ENCODE peak calls at places on chromosome 17, in four cellular contexts. O is stimulated activated CD4-positive, alpha-beta T cell treated with anti-CD3 and anti-CD28 coated beads, Interleukin-15, amount 100 ng/mL, for 48 hours; H is EL; K is ureter. T is an unnamed sample.

GRCh38 chr17:74190154-74190553 is 13.3 kb upstream of the RPL38 start:
- DNase-seq in O (no peak), H (peak; percentile 34), K (no peak), T (no peak)

GRCh38 chr17:68909066-68909465 is 46.1 kb downstream of the ABCA8 start:
- DNase-seq in O (no peak), K (peak; percentile 51), H (peak; percentile 84), T (peak; percentile 16)

GRCh38 chr17:80842456-80843053 is 149.1 kb upstream of the CHMP6 start:
- DNase-seq in H (no peak), K (no peak), O (no peak), T (no peak)

GRCh38 chr17:59840908-59841666 is 51.7 kb downstream of the TUBD1 start:
- DNase-seq in K (no peak), O (no peak), H (peak; percentile 57), T (no peak)

GRCh38 chr17:55641559-55642160 is 81.0 kb downstream of the TMEM100 start:
- DNase-seq in H (peak; percentile 47), K (peak; percentile 74), O (peak; percentile 22), T (no peak)

GRCh38 chr17:60573139-60573975 is 26.6 kb upstream of the PPM1D start:
- DNase-seq in H (peak; percentile 77), K (no peak), O (no peak), T (no peak)

GRCh38 chr17:81044764-81045589 is 10.0 kb downstream of the BAIAP2 start:
- DNase-seq in O (no peak), H (peak; percentile 59), K (peak; percentile 81), T (no peak)

GRCh38 chr17:28978565-28978964 is 27.2 kb upstream of the PHF12 start:
- DNase-seq in H (no peak), K (no peak), O (no peak), T (no peak)

GRCh38 chr17:64147110-64148016 is 17.4 kb upstream of the ERN1 start:
- DNase-seq in K (no peak), O (no peak), H (peak; percentile 52), T (no peak)

GRCh38 chr17:43953746-43954145 is at the start of gene PYY:
- DNase-seq in K (no peak), O (no peak), H (no peak), T (no peak)

GRCh38 chr17:76447931-76448652 is 4.9 kb downstream of the UBE2O start:
- DNase-seq in H (peak; percentile 24), K (no peak), O (no peak), T (no peak)

GRCh38 chr17:9763643-9764042 is 27.7 kb downstream of the DHRS7C start:
- DNase-seq in K (no peak), O (no peak), H (no peak), T (no peak)

GRCh38 chr17:9512323-9513168 is 63.1 kb downstream of the STX8 start:
- DNase-seq in O (no peak), K (no peak), H (peak; percentile 67), T (no peak)

GRCh38 chr17:58121925-58122324 is 26.3 kb upstream of the OR4D1 start:
- DNase-seq in O (no peak), H (peak; percentile 32), K (no peak), T (no peak)

GRCh38 chr17:8868092-8868491 is 618 bp upstream of the PIK3R6 start:
- DNase-seq in H (no peak), K (no peak), O (no peak), T (no peak)

GRCh38 chr17:29059281-29059680 is 16.3 kb downstream of the PIPOX start:
- DNase-seq in O (no peak), H (peak; percentile 22), K (no peak), T (no peak)

GRCh38 chr17:19002805-19003542 is 1.6 kb downstream of the FAM83G start:
- DNase-seq in H (peak; percentile 85), O (no peak), K (no peak), T (no peak)

GRCh38 chr17:77729587-77729986 is 228.9 kb upstream of the TNRC6C start:
- DNase-seq in O (no peak), K (no peak), H (no peak), T (no peak)

GRCh38 chr17:41666336-41666680 is 22.4 kb upstream of the EIF1 start:
- DNase-seq in H (peak; percentile 82), K (no peak), O (peak; percentile 40), T (peak; percentile 75)

GRCh38 chr17:68238894-68239293 is 8.9 kb upstream of the AMZ2 start:
- DNase-seq in K (no peak), H (no peak), O (no peak), T (no peak)

GRCh38 chr17:50660042-50660886 is 25.6 kb downstream of the ABCC3 start:
- DNase-seq in O (no peak), H (peak; percentile 56), K (no peak), T (no peak)

GRCh38 chr17:73099504-73099903 is 7.0 kb upstream of the SLC39A11 start:
- DNase-seq in K (no peak), O (no peak), H (no peak), T (no peak)

GRCh38 chr17:2867441-2868424 is 71.5 kb downstream of the RAP1GAP2 start:
- DNase-seq in K (no peak), H (peak; percentile 88), O (no peak), T (no peak)

GRCh38 chr17:65627892-65628622 is 66.6 kb upstream of the AXIN2 start:
- DNase-seq in O (no peak), H (peak; percentile 74), K (peak; percentile 67), T (no peak)

GRCh38 chr17:55487727-55488436 is 23.4 kb downstream of the SMIM36 start:
- DNase-seq in H (no peak), K (no peak), O (no peak), T (no peak)

GRCh38 chr17:2874211-2874686 is 78.0 kb downstream of the RAP1GAP2 start:
- DNase-seq in K (no peak), H (no peak), O (no peak), T (no peak)

GRCh38 chr17:6374271-6374691 is 60.6 kb downstream of the AIPL1 start:
- DNase-seq in K (no peak), O (no peak), H (peak; percentile 18), T (no peak)

GRCh38 chr17:74387365-74388218 is 20.3 kb downstream of the GPR142 start:
- DNase-seq in O (no peak), H (no peak), K (no peak), T (no peak)

GRCh38 chr17:40014375-40014980 is 762 bp upstream of the CSF3 start:
- DNase-seq in H (peak; percentile 53), O (no peak), K (no peak), T (no peak)

GRCh38 chr17:6651483-6652452 is at the start of the genes C17orf100 and MED31:
- DNase-seq in H (peak; percentile 96), K (peak; percentile 95), O (peak; percentile 94), T (peak; percentile 67)

GRCh38 chr17:68794636-68795503 is 160.3 kb downstream of the ABCA8 start:
- DNase-seq in K (no peak), H (peak; percentile 14), O (no peak), T (no peak)

GRCh38 chr17:66508896-66509843 is 206.8 kb downstream of the PRKCA start:
- DNase-seq in H (peak; percentile 83), K (no peak), O (peak; percentile 48), T (no peak)

GRCh38 chr17:48173191-48173590 is 65.6 kb downstream of the SNX11 start:
- DNase-seq in H (no peak), O (no peak), K (no peak), T (no peak)

GRCh38 chr17:81253358-81254131 is 14.4 kb downstream of the NDUFAF8 start:
- DNase-seq in K (no peak), O (peak; percentile 46), H (peak; percentile 38), T (no peak)

GRCh38 chr17:19975601-19976000 is 2.0 kb downstream of the AKAP10 start:
- DNase-seq in H (no peak), O (no peak), K (no peak), T (no peak)

GRCh38 chr17:39244600-39245570 is 19.1 kb upstream of the STAC2 start:
- DNase-seq in H (peak; percentile 81), K (peak; percentile 92), O (peak; percentile 83), T (peak; percentile 40)